ENCODE peak calls at places on chromosome 9, in six cellular contexts. X, D, O, W, M and K are unnamed samples.

GRCh38 chr9:9352877-9353481 is 1259.8 kb downstream of the PTPRD start:
- DNase-seq in O (no peak), W (peak; percentile 3), D (no peak), X (no peak), M (no peak), K (no peak)

GRCh38 chr9:4979224-4979623 is 5.8 kb upstream of the JAK2 start:
- DNase-seq in O (no peak), D (no peak), M (no peak), W (no peak), X (no peak), K (no peak)

GRCh38 chr9:23728736-23729135 is 97.3 kb downstream of the ELAVL2 start:
- DNase-seq in M (no peak), X (no peak), O (no peak), W (no peak), D (no peak), K (no peak)

GRCh38 chr9:10228082-10228481 is 384.7 kb downstream of the PTPRD start:
- DNase-seq in D (no peak), O (no peak), W (no peak), X (no peak), M (no peak), K (no peak)

GRCh38 chr9:98862936-98863335 is 55.5 kb downstream of the GALNT12 start:
- DNase-seq in X (no peak), W (no peak), D (no peak), M (no peak), O (no peak), K (no peak)

GRCh38 chr9:5186416-5187169 is 1.2 kb upstream of the INSL6 start:
- DNase-seq in W (peak; percentile 46), X (peak; percentile 14), M (no peak), O (peak; percentile 25), D (peak; percentile 56), K (no peak)

GRCh38 chr9:91214086-91214485 is 147.6 kb downstream of the AUH start:
- DNase-seq in M (no peak), X (no peak), D (no peak), W (no peak), O (no peak), K (no peak)

GRCh38 chr9:138066049-138066448 is 188.5 kb downstream of the CACNA1B start:
- DNase-seq in O (no peak), D (no peak), X (no peak), W (no peak), M (no peak), K (no peak)

GRCh38 chr9:34520505-34521385 is 2.0 kb downstream of the ENHO start:
- DNase-seq in D (no peak), W (no peak), X (no peak), M (no peak), O (no peak), K (no peak)

GRCh38 chr9:35102769-35103659 is at the start of gene STOML2:
- DNase-seq in W (peak; percentile 82), D (peak; percentile 92), M (peak; percentile 78), O (peak; percentile 91), X (peak; percentile 96), K (peak; percentile 96)

GRCh38 chr9:92189782-92190535 is 74.7 kb upstream of the SPTLC1 start:
- DNase-seq in D (no peak), M (no peak), O (no peak), X (no peak), W (no peak), K (no peak)

GRCh38 chr9:36319806-36320205 is 61.6 kb upstream of the GNE start:
- DNase-seq in M (no peak), O (no peak), D (peak; percentile 66), W (no peak), X (no peak), K (no peak)

GRCh38 chr9:7570107-7570720 is 229.4 kb downstream of the DMAC1 start:
- DNase-seq in M (peak; percentile 30), O (no peak), W (peak; percentile 42), D (peak; percentile 58), X (peak; percentile 2), K (peak; percentile 6)

GRCh38 chr9:121937248-121937647 is 155.9 kb downstream of the TTLL11 start:
- DNase-seq in W (no peak), D (no peak), M (no peak), O (no peak), X (no peak), K (no peak)

GRCh38 chr9:121942866-121943265 is 150.2 kb downstream of the TTLL11 start:
- DNase-seq in O (no peak), M (no peak), D (no peak), W (no peak), X (no peak), K (no peak)

GRCh38 chr9:121938621-121939020 is 154.5 kb downstream of the TTLL11 start:
- DNase-seq in O (no peak), D (no peak), X (no peak), M (no peak), W (no peak), K (no peak)

GRCh38 chr9:121942313-121942712 is 150.8 kb downstream of the TTLL11 start:
- DNase-seq in D (peak; percentile 2), O (no peak), X (no peak), W (no peak), M (no peak), K (no peak)

GRCh38 chr9:121939643-121940042 is 153.5 kb downstream of the TTLL11 start:
- DNase-seq in M (no peak), W (no peak), D (no peak), X (no peak), O (no peak), K (no peak)
- TF ChIP-seq TAF1 in M (no peak), W (no peak), D (no peak), X (no peak), O (no peak), K (no peak)

GRCh38 chr9:71853084-71853483 is 57.9 kb downstream of the ABHD17B start:
- DNase-seq in X (no peak), M (no peak), D (no peak), W (no peak), O (no peak), K (no peak)
- TF ChIP-seq POLR2A in X (no peak), M (no peak), D (no peak), W (no peak), O (no peak), K (no peak)

GRCh38 chr9:136723989-136724388 is 11.6 kb downstream of the DIPK1B start:
- DNase-seq in O (no peak), M (no peak), W (no peak), X (no peak), D (no peak), K (no peak)
- TF ChIP-seq POLR2AphosphoS5 in O (no peak), M (no peak), W (no peak), X (no peak), D (peak; percentile 26), K (no peak)

GRCh38 chr9:110942522-110942921 is 95.7 kb downstream of the LPAR1 start:
- DNase-seq in X (no peak), D (no peak), W (no peak), M (no peak), O (no peak), K (no peak)
- TF ChIP-seq TAF1 in X (no peak), D (no peak), W (no peak), M (no peak), O (no peak), K (no peak)